ENCODE peak calls at places on chromosomes 11 and 22, in nine cellular contexts. One of them, this sample, is unnamed.
A peak's percentile ranks its signal among the peaks of the same experiment; 100 is the strongest.

GRCh38 chr11:118488480-118489109 is 38.7 kb upstream of the TTC36 start:
- DNase-seq in stimulated activated CD4-positive, alpha-beta T cell treated with anti-CD3 and anti-CD28 coated beads, Interleukin-1b, Interleukin-23, amount 100 ng/mL, for 1 hour: peak; percentile 61
- DNase-seq in non-pigmented ciliary epithelial cell: peak; percentile 49
- DNase-seq in renal cortical epithelial cell: peak; percentile 77
- DNase-seq in activated CD8-positive, alpha-beta T cell treated with anti-CD3 and anti-CD28 coated beads for 36 hours: peak; percentile 76
- DNase-seq in body of pancreas: peak; percentile 57
- DNase-seq in mammary epithelial cell: peak; percentile 47
- DNase-seq in AG04450: peak; percentile 65
- DNase-seq in GM12865: peak; percentile 88
- DNase-seq in this sample: peak; percentile 70

GRCh38 chr11:2761131-2762030 is 61.6 kb upstream of the KCNQ1OT1 start:
- DNase-seq in renal cortical epithelial cell: no peak
- DNase-seq in activated CD8-positive, alpha-beta T cell treated with anti-CD3 and anti-CD28 coated beads for 36 hours: no peak
- DNase-seq in GM12865: no peak
- DNase-seq in stimulated activated CD4-positive, alpha-beta T cell treated with anti-CD3 and anti-CD28 coated beads, Interleukin-1b, Interleukin-23, amount 100 ng/mL, for 1 hour: no peak
- DNase-seq in non-pigmented ciliary epithelial cell: no peak
- DNase-seq in body of pancreas: peak; percentile 5
- DNase-seq in AG04450: no peak
- DNase-seq in mammary epithelial cell: no peak
- DNase-seq in this sample: no peak

GRCh38 chr11:131978351-131978750 is 607.9 kb downstream of the NTM start:
- DNase-seq in AG04450: no peak
- DNase-seq in non-pigmented ciliary epithelial cell: no peak
- DNase-seq in stimulated activated CD4-positive, alpha-beta T cell treated with anti-CD3 and anti-CD28 coated beads, Interleukin-1b, Interleukin-23, amount 100 ng/mL, for 1 hour: no peak
- DNase-seq in GM12865: no peak
- DNase-seq in activated CD8-positive, alpha-beta T cell treated with anti-CD3 and anti-CD28 coated beads for 36 hours: no peak
- DNase-seq in body of pancreas: no peak
- DNase-seq in renal cortical epithelial cell: no peak
- DNase-seq in mammary epithelial cell: no peak
- DNase-seq in this sample: no peak

GRCh38 chr11:96340555-96340885 is 2.5 kb downstream of the MAML2 start:
- DNase-seq in activated CD8-positive, alpha-beta T cell treated with anti-CD3 and anti-CD28 coated beads for 36 hours: no peak
- DNase-seq in GM12865: no peak
- DNase-seq in AG04450: no peak
- DNase-seq in stimulated activated CD4-positive, alpha-beta T cell treated with anti-CD3 and anti-CD28 coated beads, Interleukin-1b, Interleukin-23, amount 100 ng/mL, for 1 hour: no peak
- DNase-seq in mammary epithelial cell: peak; percentile 22
- DNase-seq in renal cortical epithelial cell: peak; percentile 57
- DNase-seq in non-pigmented ciliary epithelial cell: no peak
- DNase-seq in body of pancreas: no peak
- DNase-seq in this sample: no peak

GRCh38 chr11:74754507-74755255 is 6.0 kb downstream of the RNF169 start:
- DNase-seq in GM12865: peak; percentile 65
- DNase-seq in renal cortical epithelial cell: peak; percentile 96
- DNase-seq in mammary epithelial cell: peak; percentile 91
- DNase-seq in stimulated activated CD4-positive, alpha-beta T cell treated with anti-CD3 and anti-CD28 coated beads, Interleukin-1b, Interleukin-23, amount 100 ng/mL, for 1 hour: no peak
- DNase-seq in non-pigmented ciliary epithelial cell: peak; percentile 78
- DNase-seq in body of pancreas: no peak
- DNase-seq in activated CD8-positive, alpha-beta T cell treated with anti-CD3 and anti-CD28 coated beads for 36 hours: peak; percentile 9
- DNase-seq in AG04450: peak; percentile 81
- DNase-seq in this sample: no peak

GRCh38 chr11:33394431-33395109 is 137.4 kb downstream of the HIPK3 start:
- DNase-seq in stimulated activated CD4-positive, alpha-beta T cell treated with anti-CD3 and anti-CD28 coated beads, Interleukin-1b, Interleukin-23, amount 100 ng/mL, for 1 hour: no peak
- DNase-seq in GM12865: no peak
- DNase-seq in body of pancreas: no peak
- DNase-seq in mammary epithelial cell: no peak
- DNase-seq in AG04450: no peak
- DNase-seq in non-pigmented ciliary epithelial cell: no peak
- DNase-seq in activated CD8-positive, alpha-beta T cell treated with anti-CD3 and anti-CD28 coated beads for 36 hours: no peak
- DNase-seq in renal cortical epithelial cell: no peak
- DNase-seq in this sample: no peak

GRCh38 chr22:19988331-19988808 is 28.3 kb downstream of the ARVCF start:
- DNase-seq in renal cortical epithelial cell: no peak
- DNase-seq in non-pigmented ciliary epithelial cell: no peak
- DNase-seq in GM12865: no peak
- DNase-seq in body of pancreas: no peak
- DNase-seq in stimulated activated CD4-positive, alpha-beta T cell treated with anti-CD3 and anti-CD28 coated beads, Interleukin-1b, Interleukin-23, amount 100 ng/mL, for 1 hour: no peak
- DNase-seq in AG04450: no peak
- DNase-seq in mammary epithelial cell: no peak
- DNase-seq in activated CD8-positive, alpha-beta T cell treated with anti-CD3 and anti-CD28 coated beads for 36 hours: no peak
- DNase-seq in this sample: no peak

GRCh38 chr11:104907521-104908185 is 9.4 kb upstream of the CASP12 start:
- DNase-seq in GM12865: peak; percentile 42
- DNase-seq in non-pigmented ciliary epithelial cell: no peak
- DNase-seq in activated CD8-positive, alpha-beta T cell treated with anti-CD3 and anti-CD28 coated beads for 36 hours: peak; percentile 17
- DNase-seq in mammary epithelial cell: no peak
- DNase-seq in stimulated activated CD4-positive, alpha-beta T cell treated with anti-CD3 and anti-CD28 coated beads, Interleukin-1b, Interleukin-23, amount 100 ng/mL, for 1 hour: no peak
- DNase-seq in AG04450: peak; percentile 79
- DNase-seq in body of pancreas: no peak
- DNase-seq in renal cortical epithelial cell: no peak
- DNase-seq in this sample: peak; percentile 69

GRCh38 chr11:103609117-103610066 is 427.0 kb upstream of the DDI1 start:
- DNase-seq in body of pancreas: no peak
- DNase-seq in non-pigmented ciliary epithelial cell: peak; percentile 93
- DNase-seq in activated CD8-positive, alpha-beta T cell treated with anti-CD3 and anti-CD28 coated beads for 36 hours: no peak
- DNase-seq in mammary epithelial cell: peak; percentile 87
- DNase-seq in AG04450: peak; percentile 82
- DNase-seq in stimulated activated CD4-positive, alpha-beta T cell treated with anti-CD3 and anti-CD28 coated beads, Interleukin-1b, Interleukin-23, amount 100 ng/mL, for 1 hour: no peak
- DNase-seq in renal cortical epithelial cell: peak; percentile 99
- DNase-seq in GM12865: no peak
- DNase-seq in this sample: no peak

GRCh38 chr11:890794-891600 is 19.6 kb downstream of the CHID1 start:
- DNase-seq in mammary epithelial cell: no peak
- DNase-seq in non-pigmented ciliary epithelial cell: no peak
- DNase-seq in renal cortical epithelial cell: no peak
- DNase-seq in body of pancreas: no peak
- DNase-seq in activated CD8-positive, alpha-beta T cell treated with anti-CD3 and anti-CD28 coated beads for 36 hours: no peak
- DNase-seq in AG04450: no peak
- DNase-seq in GM12865: no peak
- DNase-seq in stimulated activated CD4-positive, alpha-beta T cell treated with anti-CD3 and anti-CD28 coated beads, Interleukin-1b, Interleukin-23, amount 100 ng/mL, for 1 hour: no peak
- DNase-seq in this sample: no peak

GRCh38 chr11:46237248-46238077 is 40.0 kb upstream of the CREB3L1 start:
- DNase-seq in renal cortical epithelial cell: peak; percentile 87
- DNase-seq in body of pancreas: peak; percentile 32
- DNase-seq in activated CD8-positive, alpha-beta T cell treated with anti-CD3 and anti-CD28 coated beads for 36 hours: peak; percentile 75
- DNase-seq in AG04450: peak; percentile 51
- DNase-seq in stimulated activated CD4-positive, alpha-beta T cell treated with anti-CD3 and anti-CD28 coated beads, Interleukin-1b, Interleukin-23, amount 100 ng/mL, for 1 hour: no peak
- DNase-seq in non-pigmented ciliary epithelial cell: peak; percentile 69
- DNase-seq in mammary epithelial cell: peak; percentile 79
- DNase-seq in GM12865: peak; percentile 47
- DNase-seq in this sample: no peak

GRCh38 chr11:17490232-17490631 is 13.6 kb upstream of the ABCC8 start:
- DNase-seq in mammary epithelial cell: no peak
- DNase-seq in body of pancreas: no peak
- DNase-seq in non-pigmented ciliary epithelial cell: no peak
- DNase-seq in renal cortical epithelial cell: no peak
- DNase-seq in stimulated activated CD4-positive, alpha-beta T cell treated with anti-CD3 and anti-CD28 coated beads, Interleukin-1b, Interleukin-23, amount 100 ng/mL, for 1 hour: no peak
- DNase-seq in AG04450: no peak
- DNase-seq in activated CD8-positive, alpha-beta T cell treated with anti-CD3 and anti-CD28 coated beads for 36 hours: no peak
- DNase-seq in GM12865: no peak
- DNase-seq in this sample: no peak

GRCh38 chr11:134358853-134359490 is 27.2 kb downstream of the GLB1L2 start:
- DNase-seq in body of pancreas: no peak
- DNase-seq in activated CD8-positive, alpha-beta T cell treated with anti-CD3 and anti-CD28 coated beads for 36 hours: no peak
- DNase-seq in stimulated activated CD4-positive, alpha-beta T cell treated with anti-CD3 and anti-CD28 coated beads, Interleukin-1b, Interleukin-23, amount 100 ng/mL, for 1 hour: no peak
- DNase-seq in non-pigmented ciliary epithelial cell: no peak
- DNase-seq in GM12865: no peak
- DNase-seq in renal cortical epithelial cell: no peak
- DNase-seq in mammary epithelial cell: no peak
- DNase-seq in AG04450: no peak
- DNase-seq in this sample: no peak

GRCh38 chr11:69883292-69884255 is 64.4 kb upstream of the FGF3 start:
- DNase-seq in mammary epithelial cell: no peak
- DNase-seq in non-pigmented ciliary epithelial cell: no peak
- DNase-seq in AG04450: no peak
- DNase-seq in renal cortical epithelial cell: no peak
- DNase-seq in stimulated activated CD4-positive, alpha-beta T cell treated with anti-CD3 and anti-CD28 coated beads, Interleukin-1b, Interleukin-23, amount 100 ng/mL, for 1 hour: no peak
- DNase-seq in activated CD8-positive, alpha-beta T cell treated with anti-CD3 and anti-CD28 coated beads for 36 hours: no peak
- DNase-seq in body of pancreas: no peak
- DNase-seq in GM12865: no peak
- DNase-seq in this sample: no peak

GRCh38 chr11:115561116-115561515 is 56.9 kb upstream of the CADM1 start:
- DNase-seq in activated CD8-positive, alpha-beta T cell treated with anti-CD3 and anti-CD28 coated beads for 36 hours: no peak
- DNase-seq in non-pigmented ciliary epithelial cell: no peak
- DNase-seq in AG04450: no peak
- DNase-seq in renal cortical epithelial cell: no peak
- DNase-seq in mammary epithelial cell: no peak
- DNase-seq in GM12865: no peak
- DNase-seq in body of pancreas: no peak
- DNase-seq in stimulated activated CD4-positive, alpha-beta T cell treated with anti-CD3 and anti-CD28 coated beads, Interleukin-1b, Interleukin-23, amount 100 ng/mL, for 1 hour: no peak
- DNase-seq in this sample: no peak

This sample was measured in MM.1S.